ENCODE peak calls at places on chromosome 9, in six cellular contexts. B is mucosa of gallbladder, T is brain microvascular endothelial cell, L is frontal cortex, Y is pancreas, P is SHP77. M is an unnamed sample.

GRCh38 chr9:70165006-70165602 is 93.7 kb upstream of the SMC5 start:
- DNase-seq in B (no peak), T (no peak), L (no peak), Y (no peak), P (no peak), M (no peak)

GRCh38 chr9:129402341-129402739 is 218.6 kb downstream of the C9orf50 start:
- DNase-seq in B (no peak), T (no peak), L (no peak), Y (peak), P (no peak), M (no peak)

GRCh38 chr9:126363250-126363649 is 36.6 kb downstream of the MVB12B start:
- DNase-seq in B (no peak), T (no peak), L (no peak), Y (no peak), P (no peak), M (no peak)

GRCh38 chr9:5749306-5749705 is 83.6 kb downstream of the ERMP1 start:
- DNase-seq in B (no peak), T (no peak), L (no peak), Y (no peak), P (no peak), M (no peak)

GRCh38 chr9:136584401-136585328 is 38.8 kb upstream of the NOTCH1 start:
- DNase-seq in B (no peak), T (no peak), L (no peak), Y (no peak), P (no peak), M (no peak)

GRCh38 chr9:135300346-135301141 is 179.0 kb upstream of the PPP1R26 start:
- DNase-seq in B (no peak), T (no peak), L (no peak), Y (peak), P (no peak), M (no peak)

GRCh38 chr9:70466976-70467551 is 52.6 kb upstream of the KLF9 start:
- DNase-seq in B (no peak), T (peak), L (no peak), Y (no peak), P (no peak), M (no peak)

GRCh38 chr9:13569706-13570423 is 290.4 kb upstream of the MPDZ start:
- DNase-seq in B (no peak), T (peak), L (no peak), Y (no peak), P (no peak), M (no peak)

GRCh38 chr9:107161338-107161737 is 121.7 kb upstream of the RAD23B start:
- DNase-seq in B (no peak), T (no peak), L (no peak), Y (no peak), P (peak), M (no peak)

GRCh38 chr9:109907400-109907799 is 127.4 kb downstream of the PALM2AKAP2 start:
- DNase-seq in B (peak), T (no peak), L (no peak), Y (no peak), P (no peak), M (no peak)

GRCh38 chr9:113536483-113537226 is 73.1 kb downstream of the RGS3 start:
- DNase-seq in B (peak), T (no peak), L (peak), Y (peak), P (no peak), M (peak)

GRCh38 chr9:128033609-128034008 is 33.5 kb downstream of the NAIF1 start:
- DNase-seq in B (no peak), T (no peak), L (no peak), Y (no peak), P (no peak), M (no peak)

GRCh38 chr9:116857321-116857720 is 170.2 kb downstream of the TRIM32 start:
- DNase-seq in B (no peak), T (no peak), L (no peak), Y (no peak), P (no peak), M (no peak)

M was measured in MG63.